ENCODE peak calls at places on chromosome 9, in ten cellular contexts. C is C1 segment of cervical spinal cord; M is NCI-H1092 treated with DMSO at 0.1 percent for 48 hours; O is AG08396; J is glutamatergic neuron; F is ACHN; K is BJ; D is SK-N-SH; N is stimulated activated CD4-positive, alpha-beta T cell treated with anti-CD3 and anti-CD28 coated beads, Interleukin-15, amount 100 ng/mL, for 24 hours; A is posterior vena cava. Z is an unnamed sample.
A peak's percentile ranks its signal among the peaks of the same experiment; 100 is the strongest.

GRCh38 chr9:92406506-92406905 is 2.1 kb upstream of the OGN start:
- DNase-seq in A (no peak), M (no peak), O (no peak), K (no peak), D (no peak), N (peak; percentile 11), C (peak; percentile 5), J (no peak), F (no peak), Z (no peak)

GRCh38 chr9:8268881-8269280 is 469.3 kb upstream of the DMAC1 start:
- DNase-seq in N (no peak), O (no peak), M (no peak), F (no peak), J (no peak), A (no peak), C (no peak), D (no peak), K (no peak), Z (no peak)

GRCh38 chr9:4923580-4924544 is 61.2 kb upstream of the JAK2 start:
- DNase-seq in D (peak; percentile 10), O (peak; percentile 17), C (no peak), M (peak; percentile 2), F (peak; percentile 38), A (no peak), J (no peak), K (no peak), N (peak; percentile 9), Z (no peak)

GRCh38 chr9:136719212-136719880 is 7.0 kb downstream of the DIPK1B start:
- DNase-seq in M (no peak), K (no peak), N (no peak), F (no peak), O (no peak), C (no peak), J (no peak), D (no peak), A (peak; percentile 84), Z (no peak)

GRCh38 chr9:110257097-110257955 is 1.0 kb upstream of the TXN start:
- DNase-seq in J (no peak), F (no peak), M (no peak), O (no peak), C (peak; percentile 9), K (no peak), N (peak; percentile 22), D (no peak), A (no peak), Z (peak; percentile 11)

GRCh38 chr9:745761-746414 is 95.6 kb upstream of the DMRT1 start:
- DNase-seq in M (no peak), J (peak; percentile 40), D (no peak), N (no peak), K (no peak), O (no peak), A (no peak), F (no peak), C (no peak), Z (no peak)

GRCh38 chr9:35675204-35675603 is 1.5 kb downstream of the CA9 start:
- DNase-seq in F (no peak), D (no peak), A (peak; percentile 68), M (no peak), K (no peak), C (no peak), J (no peak), O (no peak), N (no peak), Z (no peak)

GRCh38 chr9:137269231-137269772 is 8.2 kb upstream of the TOR4A start:
- DNase-seq in D (no peak), N (no peak), J (no peak), K (peak; percentile 51), M (no peak), O (peak; percentile 88), C (no peak), A (no peak), F (no peak), Z (no peak)

GRCh38 chr9:93589688-93590087 is 13.3 kb downstream of the PHF2 start:
- DNase-seq in K (no peak), M (no peak), N (no peak), O (peak; percentile 60), C (no peak), D (no peak), J (no peak), A (peak; percentile 11), F (no peak), Z (no peak)

GRCh38 chr9:114053246-114054005 is 24.7 kb downstream of the AMBP start:
- DNase-seq in N (no peak), D (no peak), K (no peak), O (no peak), F (no peak), M (no peak), A (peak; percentile 49), C (no peak), J (no peak), Z (no peak)

GRCh38 chr9:124389146-124389939 is 25.9 kb downstream of the PSMB7 start:
- DNase-seq in M (peak; percentile 68), K (no peak), D (no peak), C (no peak), A (no peak), J (no peak), N (no peak), O (no peak), F (no peak), Z (no peak)

GRCh38 chr9:26462213-26462612 is 430.4 kb downstream of the CAAP1 start:
- DNase-seq in N (no peak), O (no peak), C (no peak), J (no peak), A (no peak), M (no peak), D (no peak), K (no peak), F (peak; percentile 9), Z (no peak)

GRCh38 chr9:70491798-70492736 is 77.6 kb upstream of the KLF9 start:
- DNase-seq in C (no peak), K (no peak), D (no peak), O (no peak), N (no peak), M (peak; percentile 52), A (no peak), F (no peak), J (no peak), Z (no peak)

GRCh38 chr9:39588056-39588814 is 232.8 kb downstream of the SPATA31A1 start:
- DNase-seq in C (no peak), M (no peak), J (no peak), K (no peak), D (no peak), F (no peak), N (no peak), O (peak; percentile 7), A (peak; percentile 77), Z (no peak)

GRCh38 chr9:136658849-136659535 is 3.7 kb upstream of the EGFL7 start:
- DNase-seq in D (no peak), C (no peak), A (no peak), N (no peak), K (no peak), J (no peak), M (no peak), F (no peak), O (no peak), Z (peak; percentile 22)

GRCh38 chr9:120326076-120326693 is 253.8 kb downstream of the CDK5RAP2 start:
- DNase-seq in O (no peak), K (no peak), C (no peak), N (no peak), F (no peak), J (no peak), M (no peak), D (no peak), A (no peak), Z (no peak)

GRCh38 chr9:130732131-130732530 is 38.6 kb downstream of the EXOSC2 start:
- DNase-seq in M (peak; percentile 99), A (no peak), D (peak; percentile 44), C (no peak), O (no peak), N (no peak), F (peak; percentile 12), J (no peak), K (no peak), Z (no peak)

GRCh38 chr9:28439688-28440087 is 866.4 kb upstream of the C9orf72 start:
- DNase-seq in C (no peak), O (no peak), K (no peak), F (no peak), J (no peak), N (no peak), D (no peak), A (no peak), M (no peak), Z (no peak)

GRCh38 chr9:134324359-134325095 is 1.7 kb upstream of the RXRA start:
- DNase-seq in O (peak; percentile 58), N (peak; percentile 19), J (peak; percentile 14), F (no peak), K (no peak), C (no peak), D (no peak), A (peak; percentile 80), M (no peak), Z (no peak)

GRCh38 chr9:125971895-125972729 is 224.9 kb downstream of the PBX3 start:
- DNase-seq in A (no peak), J (no peak), D (no peak), M (no peak), F (no peak), O (no peak), C (no peak), K (no peak), N (no peak), Z (no peak)

GRCh38 chr9:22079873-22080341 is 70.8 kb upstream of the CDKN2B start:
- DNase-seq in D (no peak), M (no peak), A (no peak), J (no peak), F (peak; percentile 29), N (peak; percentile 67), K (no peak), C (peak; percentile 18), O (peak; percentile 50), Z (no peak)

GRCh38 chr9:130264414-130265350 is 878 bp upstream of the HMCN2 start:
- DNase-seq in J (no peak), N (no peak), K (no peak), A (peak; percentile 15), M (no peak), D (peak; percentile 53), F (no peak), C (no peak), O (no peak), Z (no peak)

GRCh38 chr9:77901771-77902170 is 129.8 kb downstream of the GNAQ start:
- DNase-seq in A (no peak), F (no peak), O (no peak), N (no peak), D (no peak), C (no peak), K (no peak), J (no peak), M (no peak), Z (no peak)

GRCh38 chr9:87282477-87282991 is 215.1 kb upstream of the DAPK1 start:
- DNase-seq in A (no peak), F (no peak), K (no peak), N (no peak), O (no peak), M (no peak), C (no peak), D (no peak), J (no peak), Z (no peak)

GRCh38 chr9:2853517-2853916 is 9.6 kb upstream of the PUM3 start:
- DNase-seq in M (no peak), N (no peak), J (no peak), K (no peak), A (no peak), O (no peak), C (no peak), F (no peak), D (no peak), Z (no peak)

GRCh38 chr9:106800691-106801090 is 62.3 kb upstream of the ZNF462 start:
- DNase-seq in O (no peak), C (no peak), K (no peak), N (no peak), M (no peak), D (no peak), J (no peak), A (no peak), F (no peak), Z (no peak)